ENCODE peak calls at places on chromosomes 13 and 19, in eight cellular contexts. L is GM23338, T is nephron progenitor cell, K is psoas muscle, Y is upper lobe of right lung, Z is WTC11, X is cardiac fibroblast, P is left ventricle myocardium inferior. M is an unnamed sample.

GRCh38 chr19:48341006-48341405 is 15.7 kb downstream of the EMP3 start:
- DNase-seq in X (peak), K (peak), P (no peak), T (no peak), Z (no peak), Y (no peak), L (no peak), M (no peak)

GRCh38 chr13:22717036-22717435 is 463.7 kb upstream of the SGCG start:
- DNase-seq in X (no peak), Z (no peak), Y (no peak), L (no peak), T (no peak), P (no peak), K (no peak), M (no peak)

GRCh38 chr13:79749985-79750551 is 269.1 kb downstream of the NDFIP2 start:
- DNase-seq in L (peak), T (no peak), X (peak), P (peak), Z (peak), K (peak), Y (no peak), M (no peak)

GRCh38 chr19:6480843-6481415 is 658 bp downstream of the DENND1C start:
- DNase-seq in X (no peak), T (no peak), L (no peak), P (no peak), K (no peak), Z (no peak), Y (no peak), M (peak)

GRCh38 chr13:105240356-105240755 is 1295.1 kb downstream of the EFNB2 start:
- DNase-seq in Y (no peak), P (no peak), X (no peak), L (no peak), K (no peak), T (no peak), Z (no peak), M (no peak)

GRCh38 chr13:114106991-114107685 is 25.3 kb downstream of the RASA3 start:
- DNase-seq in Y (peak), T (no peak), P (no peak), Z (peak), K (peak), X (no peak), L (no peak), M (no peak)

GRCh38 chr19:5147074-5147970 is 178.4 kb downstream of the KDM4B start:
- DNase-seq in K (no peak), Y (peak), X (no peak), P (no peak), T (no peak), L (no peak), Z (no peak), M (no peak)

GRCh38 chr19:52211926-52212571 is 22.2 kb downstream of the PPP2R1A start:
- DNase-seq in Z (no peak), T (no peak), L (no peak), X (no peak), Y (no peak), P (no peak), K (no peak), M (no peak)

GRCh38 chr19:6402058-6402457 is 9.1 kb upstream of the GTF2F1 start:
- DNase-seq in L (no peak), X (no peak), Y (no peak), P (no peak), K (no peak), Z (no peak), T (no peak), M (no peak)

GRCh38 chr13:30870049-30870884 is 35.8 kb upstream of the MEDAG start:
- DNase-seq in X (peak), Z (peak), L (peak), K (peak), T (peak), Y (no peak), P (peak), M (peak)

GRCh38 chr13:36753176-36753575 is 65.8 kb upstream of the RFXAP start:
- DNase-seq in T (no peak), K (no peak), P (no peak), Z (no peak), X (no peak), Y (no peak), L (no peak), M (no peak)

GRCh38 chr19:34468400-34468799 is 13.2 kb upstream of the WTIP start:
- DNase-seq in Y (no peak), T (no peak), Z (no peak), L (no peak), K (no peak), P (no peak), X (peak), M (no peak)

GRCh38 chr13:49810825-49811526 is 18.5 kb upstream of the KPNA3 start:
- DNase-seq in P (no peak), T (no peak), Y (no peak), K (peak), Z (no peak), X (peak), L (no peak), M (peak)

GRCh38 chr19:29527500-29528328 is 1.9 kb downstream of the VSTM2B start:
- DNase-seq in Y (peak), L (peak), P (no peak), K (no peak), Z (no peak), T (no peak), X (no peak), M (no peak)

GRCh38 chr19:4233282-4233853 is 4.0 kb downstream of the EBI3 start:
- DNase-seq in K (peak), X (peak), Z (peak), L (peak), Y (peak), P (peak), T (peak), M (peak)

GRCh38 chr13:51370116-51370515 is 30.6 kb downstream of the SERPINE3 start:
- DNase-seq in Z (no peak), P (no peak), L (no peak), X (peak), T (no peak), Y (no peak), K (no peak), M (no peak)

GRCh38 chr13:113086031-113086750 is 19.4 kb upstream of the F7 start:
- DNase-seq in P (no peak), T (no peak), Z (peak), X (no peak), Y (peak), K (peak), L (peak), M (no peak)

GRCh38 chr19:17331254-17331558 is 3.4 kb downstream of the ANO8 start:
- DNase-seq in Z (no peak), X (no peak), L (no peak), T (no peak), Y (no peak), K (no peak), P (no peak), M (no peak)

GRCh38 chr13:63351533-63351932 is 1935.9 kb upstream of the PCDH20 start:
- DNase-seq in X (no peak), P (no peak), L (no peak), Z (no peak), K (no peak), Y (no peak), T (no peak), M (no peak)

GRCh38 chr13:105142556-105142955 is 1392.9 kb downstream of the EFNB2 start:
- DNase-seq in P (no peak), L (no peak), T (no peak), X (no peak), Y (no peak), K (no peak), Z (no peak), M (no peak)

GRCh38 chr19:54481326-54481930 is 8.3 kb upstream of the CDC42EP5 start:
- DNase-seq in K (no peak), P (no peak), Y (no peak), L (peak), X (peak), Z (peak), T (peak), M (peak)

GRCh38 chr13:101919541-101920306 is 467.2 kb downstream of the ITGBL1 start:
- DNase-seq in K (no peak), Z (peak), Y (no peak), X (peak), L (peak), T (peak), P (peak), M (no peak)

GRCh38 chr13:84430015-84430414 is 547.7 kb upstream of the SLITRK1 start:
- DNase-seq in T (no peak), Z (no peak), K (no peak), Y (no peak), P (no peak), X (peak), L (no peak), M (no peak)

GRCh38 chr13:74132768-74133656 is 1.2 kb downstream of the KLF12 start:
- DNase-seq in L (peak), Y (peak), K (peak), X (peak), P (peak), Z (peak), T (peak), M (peak)

GRCh38 chr13:45695198-45695730 is 6.9 kb upstream of the CBY2 start:
- DNase-seq in Z (no peak), K (no peak), L (no peak), T (no peak), Y (no peak), X (no peak), P (no peak), M (no peak)

GRCh38 chr19:49118565-49119410 is at the start of gene C19orf73:
- DNase-seq in P (peak), Z (peak), L (peak), T (peak), Y (peak), K (peak), X (peak), M (peak)

GRCh38 chr19:19459099-19459498 is 53.6 kb downstream of the GATAD2A start:
- DNase-seq in P (no peak), Z (no peak), L (no peak), X (peak), T (no peak), Y (no peak), K (no peak), M (peak)

GRCh38 chr19:43504426-43505185 is at the start of gene PHLDB3:
- DNase-seq in Z (peak), P (no peak), T (peak), Y (peak), X (no peak), K (peak), L (peak), M (no peak)

GRCh38 chr19:42275517-42275916 is 6.5 kb downstream of the CIC start:
- DNase-seq in Z (no peak), X (no peak), Y (no peak), L (no peak), K (no peak), P (no peak), T (no peak), M (no peak)

GRCh38 chr13:101211261-101211660 is 205.0 kb downstream of the NALCN start:
- DNase-seq in Z (no peak), T (no peak), K (no peak), P (no peak), Y (no peak), L (no peak), X (peak), M (no peak)

GRCh38 chr19:18856385-18857126 is 24.8 kb downstream of the UPF1 start:
- DNase-seq in Z (peak), P (no peak), Y (no peak), L (peak), K (peak), X (peak), T (no peak), M (no peak)

GRCh38 chr19:42199440-42200115 is 17.9 kb downstream of the DEDD2 start:
- DNase-seq in L (peak), Y (peak), T (no peak), P (peak), X (no peak), Z (peak), K (peak), M (peak)

GRCh38 chr13:79679334-79679733 is 198.4 kb downstream of the NDFIP2 start:
- DNase-seq in T (peak), Z (peak), L (peak), P (peak), K (peak), Y (peak), X (peak), M (peak)

GRCh38 chr13:108121406-108121805 is 93.9 kb downstream of the LIG4 start:
- DNase-seq in L (peak), T (no peak), P (no peak), Y (no peak), Z (no peak), K (no peak), X (no peak), M (no peak)

GRCh38 chr19:15438577-15438976 is 11.2 kb downstream of the WIZ start:
- DNase-seq in Y (no peak), X (no peak), Z (no peak), T (no peak), L (no peak), K (no peak), P (no peak), M (no peak)

GRCh38 chr13:65461590-65461989 is 1768.5 kb downstream of the PCDH9 start:
- DNase-seq in Y (no peak), K (no peak), Z (no peak), P (no peak), X (peak), T (peak), L (peak), M (no peak)

GRCh38 chr19:7905298-7905697 is 1.6 kb downstream of the MAP2K7 start:
- DNase-seq in P (no peak), L (no peak), K (no peak), X (no peak), T (no peak), Y (no peak), Z (no peak), M (no peak)

GRCh38 chr13:38685974-38686571 is 804 bp upstream of the FREM2 start:
- DNase-seq in P (no peak), Y (no peak), T (peak), K (no peak), Z (peak), X (peak), L (peak), M (no peak)

GRCh38 chr13:38690231-38690630 is 3.4 kb downstream of the FREM2 start:
- DNase-seq in X (no peak), T (no peak), Y (no peak), Z (no peak), K (no peak), L (no peak), P (no peak), M (no peak)

GRCh38 chr13:38688674-38689073 is 1.8 kb downstream of the FREM2 start:
- DNase-seq in L (no peak), P (no peak), T (no peak), Y (peak), K (no peak), Z (no peak), X (no peak), M (no peak)

GRCh38 chr13:38686635-38687245 is at the start of gene FREM2:
- DNase-seq in Y (peak), K (peak), L (peak), T (peak), Z (peak), X (peak), P (no peak), M (no peak)

DNA sequence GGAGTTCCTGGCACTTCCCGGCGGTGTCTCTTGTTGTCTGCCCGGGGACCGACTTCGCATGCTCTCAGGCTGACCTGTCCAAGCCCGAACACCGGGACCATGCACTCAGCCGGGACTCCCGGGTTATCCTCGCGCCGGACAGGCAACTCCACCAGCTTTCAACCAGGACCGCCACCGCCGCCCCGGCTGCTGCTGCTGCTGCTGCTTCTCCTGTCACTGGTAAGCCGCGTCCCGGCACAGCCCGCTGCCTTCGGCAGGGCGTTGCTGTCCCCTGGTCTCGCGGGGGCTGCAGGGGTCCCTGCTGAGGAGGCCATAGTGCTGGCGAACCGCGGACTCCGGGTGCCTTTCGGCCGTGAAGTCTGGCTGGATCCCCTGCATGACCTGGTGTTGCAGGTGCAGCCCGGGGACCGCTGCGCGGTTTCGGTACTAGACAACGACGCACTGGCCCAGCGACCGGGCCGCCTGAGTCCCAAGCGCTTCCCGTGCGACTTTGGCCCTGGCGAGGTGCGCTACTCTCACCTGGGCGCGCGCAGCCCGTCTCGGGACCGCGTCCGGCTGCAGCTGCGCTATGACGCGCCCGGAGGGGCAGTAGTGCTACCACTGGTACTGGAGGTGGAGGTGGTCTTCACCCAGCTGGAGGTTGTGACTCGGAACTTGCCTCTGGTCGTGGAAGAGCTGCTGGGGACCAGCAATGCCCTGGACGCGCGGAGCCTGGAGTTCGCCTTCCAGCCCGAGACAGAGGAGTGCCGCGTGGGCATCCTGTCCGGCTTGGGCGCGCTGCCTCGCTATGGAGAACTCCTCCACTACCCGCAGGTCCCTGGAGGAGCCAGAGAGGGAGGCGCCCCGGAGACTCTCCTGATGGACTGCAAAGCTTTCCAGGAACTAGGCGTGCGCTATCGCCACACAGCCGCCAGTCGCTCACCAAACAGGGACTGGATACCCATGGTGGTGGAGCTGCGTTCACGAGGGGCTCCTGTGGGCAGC is 661 bp downstream of the FREM2 start:
- DNase-seq in Z (peak), K (no peak), P (no peak), X (peak), L (peak), Y (peak), T (peak), M (no peak)
- TF ChIP-seq CTCF in Z (no peak), K (no peak), P (no peak), X (no peak), L (no peak), Y (no peak), T (no peak), M (no peak)

GRCh38 chr19:45404557-45405434 is at the start of gene PPP1R13L:
- DNase-seq in L (peak), Z (peak), Y (peak), P (peak), X (peak), T (peak), K (peak), M (peak)

GRCh38 chr19:45405435-45406164 is 731 bp upstream of the PPP1R13L start:
- DNase-seq in P (peak), Z (peak), L (peak), X (peak), K (peak), Y (peak), T (peak), M (peak)

GRCh38 chr19:45403272-45403671 is 1.6 kb downstream of the PPP1R13L start:
- DNase-seq in K (no peak), L (no peak), Z (no peak), T (no peak), P (no peak), Y (no peak), X (no peak), M (no peak)

GRCh38 chr19:45402469-45403070 is 2.3 kb downstream of the PPP1R13L start:
- DNase-seq in Z (peak), P (peak), K (no peak), T (peak), Y (peak), L (peak), X (peak), M (peak)

DNA sequence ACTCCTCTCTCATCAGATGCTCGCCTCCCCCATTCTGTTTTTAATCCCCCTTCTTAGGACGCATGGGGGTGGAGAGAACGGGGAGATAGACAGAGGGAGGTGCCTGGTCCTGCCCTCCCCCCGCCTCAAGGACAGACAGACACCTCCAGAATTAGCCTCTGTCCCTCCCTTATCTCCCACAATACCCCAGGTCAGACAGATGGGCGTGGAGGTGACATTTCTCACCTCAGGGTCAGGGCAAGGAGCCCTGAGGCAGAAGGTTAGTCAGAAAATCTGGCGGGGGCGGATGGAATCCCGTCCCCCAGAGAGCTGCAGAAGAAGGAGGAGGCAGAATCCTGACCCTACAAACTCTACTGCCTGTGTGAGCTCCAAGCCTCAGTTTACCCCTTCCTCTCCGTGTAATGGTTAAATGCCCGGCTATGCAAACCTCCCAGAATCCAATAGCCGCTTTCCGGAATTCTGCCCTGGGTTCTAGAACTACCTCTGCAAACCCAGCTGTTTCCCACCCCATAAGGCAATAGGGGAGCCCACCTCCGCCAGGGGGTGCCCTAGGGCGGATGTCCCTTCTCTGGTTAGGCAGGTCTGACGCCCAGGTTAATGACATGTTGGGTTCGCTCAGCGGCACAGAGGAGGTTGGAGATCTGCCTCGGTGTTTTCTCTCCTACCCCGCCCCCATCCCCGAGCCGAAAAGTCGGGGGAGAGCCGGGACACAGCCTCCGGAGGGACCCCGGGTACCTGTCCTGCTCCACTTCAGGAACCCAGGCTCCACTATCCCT is 900 bp downstream of the PPP1R13L start:
- DNase-seq in P (peak), T (peak), L (peak), K (peak), Y (peak), X (peak), Z (peak), M (peak)
- TF ChIP-seq CTCF in P (peak), T (peak), L (peak), K (no peak), Y (peak), X (peak), Z (peak), M (peak)

GRCh38 chr19:27775395-27775794 is 1437.6 kb downstream of the UQCRFS1 start:
- DNase-seq in Y (no peak), Z (no peak), T (no peak), X (peak), L (no peak), K (no peak), P (no peak), M (no peak)

GRCh38 chr19:27774337-27774736 is 1438.6 kb downstream of the UQCRFS1 start:
- DNase-seq in T (no peak), Y (no peak), L (peak), K (no peak), X (peak), Z (peak), P (no peak), M (no peak)

GRCh38 chr19:27773318-27774094 is 1439.4 kb downstream of the UQCRFS1 start:
- DNase-seq in X (no peak), Y (no peak), L (no peak), K (no peak), T (no peak), P (no peak), Z (no peak), M (no peak)

GRCh38 chr19:27776020-27776419 is 1436.9 kb downstream of the UQCRFS1 start:
- DNase-seq in K (no peak), X (peak), Y (no peak), L (peak), T (no peak), Z (no peak), P (no peak), M (no peak)

GRCh38 chr19:27774827-27775226 is 1438.1 kb downstream of the UQCRFS1 start:
- DNase-seq in Z (peak), X (peak), T (no peak), Y (no peak), K (no peak), P (no peak), L (peak), M (no peak)
- TF ChIP-seq CTCF in Z (peak), X (peak), T (no peak), Y (peak), K (no peak), P (peak), L (peak), M (no peak)

GRCh38 chr19:40702337-40703012 is 12.0 kb upstream of the NUMBL start:
- DNase-seq in Y (no peak), K (no peak), L (peak), X (no peak), T (peak), Z (peak), P (peak), M (no peak)
- TF ChIP-seq CTCF in Y (no peak), K (no peak), L (peak), X (peak), T (peak), Z (peak), P (peak), M (no peak)

GRCh38 chr19:33219261-33219812 is 6.3 kb downstream of the SLC7A10 start:
- DNase-seq in K (no peak), Y (no peak), T (no peak), X (peak), L (peak), Z (peak), P (no peak), M (no peak)
- TF ChIP-seq CTCF in K (no peak), Y (no peak), T (no peak), X (no peak), L (peak), Z (peak), P (no peak), M (no peak)

M was measured in GM10248.